ENCODE peak calls at places on chromosomes 11 and 22, in four cellular contexts. Z is GM12878, M is AG04450, F is heart left ventricle. X is an unnamed sample. For H3K27me3, the result is how much of the 10 kb centered on the place peaks cover.

GRCh38 chr11:77503006-77503405 is 29.1 kb upstream of the PAK1 start:
- DNase-seq in Z (no peak), M (no peak), F (peak), X (no peak)

GRCh38 chr11:111370902-111371578 is 8.0 kb downstream of the POU2AF1 start:
- DNase-seq in Z (peak), M (no peak), F (no peak), X (no peak)

GRCh38 chr11:86182976-86183584 is 61.5 kb upstream of the EED start:
- DNase-seq in Z (peak), M (no peak), F (no peak), X (no peak)

GRCh38 chr11:119861160-119861559 is 132.2 kb upstream of the NECTIN1 start:
- DNase-seq in Z (no peak), M (no peak), F (no peak), X (no peak)

GRCh38 chr11:77113382-77114088 is 10.9 kb downstream of the OMP start:
- DNase-seq in Z (no peak), M (no peak), F (no peak), X (peak)

GRCh38 chr22:20981787-20982562 is at the start of gene LZTR1:
- DNase-seq in Z (peak), M (peak), F (peak), X (peak)

GRCh38 chr11:17476317-17477083 is at the start of gene ABCC8:
- DNase-seq in Z (no peak), M (no peak), F (no peak), X (peak)

GRCh38 chr11:113484223-113484622 is 9.0 kb upstream of the DRD2 start:
- DNase-seq in Z (no peak), M (no peak), F (no peak), X (no peak)

GRCh38 chr11:92976681-92977080 is 7.2 kb downstream of the MTNR1B start:
- DNase-seq in Z (no peak), M (no peak), F (no peak), X (no peak)

GRCh38 chr11:66322732-66323427 is 6.0 kb upstream of the CD248 start:
- DNase-seq in Z (no peak), M (no peak), F (peak), X (no peak)

GRCh38 chr22:50486561-50487289 is at the start of gene MIOX:
- DNase-seq in Z (no peak), M (no peak), F (no peak), X (no peak)

GRCh38 chr22:46881373-46882118 is 119.1 kb downstream of the TBC1D22A start:
- DNase-seq in Z (no peak), M (no peak), F (no peak), X (no peak)

GRCh38 chr22:49240472-49240871 is 587.2 kb downstream of the BRD1 start:
- DNase-seq in Z (no peak), M (no peak), F (no peak), X (no peak)

GRCh38 chr11:9380773-9381172 is 3.7 kb upstream of the IPO7 start:
- DNase-seq in Z (no peak), M (no peak), F (peak), X (no peak)

GRCh38 chr11:128179049-128179448 is 408.3 kb downstream of the ETS1 start:
- DNase-seq in Z (no peak), M (no peak), F (no peak), X (no peak)

DNA sequence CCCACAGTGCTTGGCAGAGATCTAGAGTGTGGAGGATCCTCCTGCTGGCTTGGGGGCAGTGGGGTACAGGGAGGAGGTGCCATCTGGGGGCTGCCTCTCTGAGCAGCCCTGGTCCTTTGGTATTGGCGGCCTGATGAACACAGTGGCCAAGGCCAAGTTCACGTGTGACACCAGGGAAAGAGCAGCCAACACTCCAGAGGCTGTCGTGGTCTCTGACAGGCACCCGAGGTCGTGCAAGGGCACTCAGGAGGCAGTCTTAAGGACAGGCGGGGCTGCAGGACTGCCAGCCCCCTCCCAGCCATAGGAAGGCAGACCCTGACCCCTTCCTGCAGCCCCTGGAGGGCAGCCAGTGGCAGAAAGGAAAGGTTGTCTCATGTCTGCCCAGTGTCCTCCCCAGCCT is 30.7 kb downstream of the PHF21B start:
- DNase-seq in Z (no peak), M (no peak), F (no peak), X (no peak)
- H3K27me3 ChIP-seq in Z (under half), M (under half), F (under half), X (under half)

GRCh38 chr11:62179995-62180394 is 10.0 kb upstream of the SCGB1D1 start:
- DNase-seq in Z (no peak), M (no peak), F (no peak), X (no peak)

GRCh38 chr11:62186195-62186594 is 3.8 kb upstream of the SCGB1D1 start:
- DNase-seq in Z (no peak), M (no peak), F (peak), X (peak)

GRCh38 chr11:62176766-62177165 is 13.2 kb upstream of the SCGB1D1 start:
- DNase-seq in Z (no peak), M (no peak), F (no peak), X (no peak)

GRCh38 chr11:62182147-62182869 is 7.7 kb upstream of the SCGB1D1 start:
- DNase-seq in Z (no peak), M (no peak), F (no peak), X (no peak)

DNA sequence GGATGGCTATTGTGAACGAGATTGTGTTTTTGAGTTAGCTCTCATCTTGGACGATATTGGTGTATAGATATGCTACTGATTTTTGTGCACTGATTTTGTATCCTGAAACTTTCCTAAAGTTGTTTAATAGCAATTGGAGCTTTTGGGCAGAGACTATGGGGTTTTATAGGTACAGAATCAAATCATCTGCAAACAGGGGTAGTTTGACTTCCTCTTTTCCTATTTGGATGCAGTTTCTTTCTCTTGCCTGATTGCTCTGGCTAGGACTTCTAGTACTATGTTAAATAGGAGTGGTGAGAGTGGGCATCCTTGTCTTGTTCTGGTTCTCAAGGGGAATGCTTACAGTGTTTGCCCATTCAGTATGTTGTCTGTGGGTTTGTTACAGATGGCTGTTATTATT is 8.9 kb upstream of the SCGB1D1 start:
- DNase-seq in Z (no peak), M (no peak), F (no peak), X (no peak)
- H3K27me3 ChIP-seq in Z (under half), M (under half), F (under half), X (under half)

GRCh38 chr11:34668583-34669053 is 47.7 kb downstream of the EHF start:
- DNase-seq in Z (no peak), M (no peak), F (no peak), X (no peak)

GRCh38 chr11:34669458-34669857 is 48.6 kb downstream of the EHF start:
- DNase-seq in Z (no peak), M (no peak), F (no peak), X (no peak)

GRCh38 chr11:34665077-34665835 is 44.4 kb downstream of the EHF start:
- DNase-seq in Z (no peak), M (no peak), F (no peak), X (no peak)

GRCh38 chr11:34671117-34671516 is 50.2 kb downstream of the EHF start:
- DNase-seq in Z (no peak), M (no peak), F (no peak), X (no peak)

GRCh38 chr11:34667810-34668582 is 47.1 kb downstream of the EHF start:
- DNase-seq in Z (no peak), M (no peak), F (no peak), X (no peak)
- H3K27me3 ChIP-seq in Z (under half), M (under half), F (under half), X (under half)

GRCh38 chr11:131378931-131379330 is 8.5 kb downstream of the NTM start:
- DNase-seq in Z (peak), M (no peak), F (no peak), X (no peak)
- H3K27me3 ChIP-seq in Z (under half), M (under half), F (under half), X (under half)

DNA sequence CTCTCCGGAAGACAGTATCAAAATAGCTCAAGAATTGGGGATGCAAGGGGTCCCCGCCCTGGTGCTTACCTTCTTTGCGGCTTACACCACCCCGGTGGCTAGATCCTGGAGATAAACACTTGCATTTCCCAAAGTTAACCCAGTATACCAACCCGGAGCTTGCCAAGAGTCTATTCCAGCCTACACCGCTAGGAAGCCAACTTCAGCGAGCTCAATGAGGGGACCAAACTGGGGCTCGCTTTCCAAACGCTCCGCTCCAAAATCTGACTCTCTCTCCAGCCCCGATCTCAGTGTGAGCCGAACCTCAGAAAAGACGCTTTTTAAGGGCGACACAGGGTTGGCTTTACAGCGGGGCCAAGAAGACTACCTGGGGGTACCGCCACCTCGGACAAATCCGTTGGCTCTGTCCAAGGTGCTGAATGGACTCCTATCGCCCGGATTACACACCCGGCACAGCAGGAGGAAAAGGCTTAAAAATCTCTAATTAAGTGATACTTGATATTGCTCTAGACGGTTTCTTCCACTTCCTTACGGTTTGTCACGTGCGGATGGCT is 20.1 kb upstream of the BDNF start:
- DNase-seq in Z (no peak), M (no peak), F (peak), X (peak)
- H3K27me3 ChIP-seq in Z (under half), M (under half), F (half or more), X (half or more)

GRCh38 chr11:45518096-45518852 is 147.1 kb downstream of the CHST1 start:
- DNase-seq in Z (no peak), M (no peak), F (no peak), X (peak)
- H3K27me3 ChIP-seq in Z (under half), M (under half), F (under half), X (under half)

GRCh38 chr22:41240377-41241132 is at the start of gene CHADL:
- DNase-seq in Z (no peak), M (no peak), F (no peak), X (peak)
- H3K27me3 ChIP-seq in Z (under half), M (under half), F (under half), X (under half)

GRCh38 chr11:94678236-94678635 is 89.9 kb upstream of the AMOTL1 start:
- DNase-seq in Z (no peak), M (no peak), F (no peak), X (no peak)

GRCh38 chr11:94681852-94682251 is 86.3 kb upstream of the AMOTL1 start:
- DNase-seq in Z (no peak), M (no peak), F (no peak), X (no peak)

GRCh38 chr11:94678901-94679300 is 89.3 kb upstream of the AMOTL1 start:
- DNase-seq in Z (no peak), M (no peak), F (no peak), X (no peak)

GRCh38 chr11:94680426-94680825 is 87.7 kb upstream of the AMOTL1 start:
- DNase-seq in Z (no peak), M (no peak), F (no peak), X (no peak)

DNA sequence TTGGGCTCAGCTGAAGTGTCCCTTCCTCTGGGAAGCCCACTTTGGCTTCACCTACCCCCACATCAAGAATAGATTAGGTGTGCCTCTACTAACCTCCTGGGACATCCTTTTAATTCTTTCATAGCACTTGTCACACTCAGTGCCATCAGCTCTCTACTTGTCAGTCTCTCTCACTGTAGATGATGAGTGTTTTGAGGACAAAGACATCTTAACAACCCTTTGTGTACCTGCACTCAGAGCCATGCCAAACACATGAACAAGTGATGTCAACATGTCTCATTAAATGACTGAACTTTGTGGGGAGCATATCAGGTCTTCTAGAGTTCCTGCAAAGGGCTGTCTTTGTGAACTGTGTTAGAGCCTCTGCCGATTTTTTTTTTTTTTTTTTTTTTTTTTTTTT is 87.0 kb upstream of the AMOTL1 start:
- DNase-seq in Z (no peak), M (no peak), F (no peak), X (no peak)
- H3K27me3 ChIP-seq in Z (under half), M (under half), F (under half), X (under half)

DNA sequence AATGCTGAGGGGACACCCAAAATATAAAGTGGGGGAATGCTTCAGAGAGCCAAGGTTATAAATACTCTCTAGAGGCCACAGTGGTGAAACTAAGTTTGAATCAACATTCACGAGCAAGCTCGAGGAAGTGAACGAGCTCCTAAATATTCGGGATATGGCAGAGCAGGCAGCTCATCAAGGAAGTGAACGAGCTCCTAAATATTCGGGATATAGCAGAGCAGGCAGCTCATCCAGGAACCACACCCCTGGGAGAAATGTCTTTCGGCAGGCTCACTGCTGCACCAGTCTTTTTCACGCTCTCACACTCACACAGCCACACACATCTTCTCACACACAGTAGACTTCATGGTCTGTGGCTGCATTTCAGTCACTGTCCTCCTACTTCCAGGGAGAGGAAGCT is 787.5 kb downstream of the OPCML start:
- DNase-seq in Z (no peak), M (peak), F (no peak), X (no peak)
- H3K27me3 ChIP-seq in Z (under half), M (under half), F (under half), X (under half)